ENCODE peak calls at places on chromosomes 7 and 10, in six cellular contexts. N is H1, T is K562, L is WTC11, W is HCT116, H is GM12878. Q is an unnamed sample.

GRCh38 chr10:110563132-110563531 is 4.4 kb upstream of the SMC3 start:
- DNase-seq in H (no peak), W (no peak), T (peak; percentile 24), L (no peak), N (no peak), Q (no peak)

GRCh38 chr10:14438057-14438456 is 107.3 kb upstream of the FRMD4A start:
- DNase-seq in T (peak; percentile 56), N (no peak), L (no peak), H (no peak), W (no peak), Q (no peak)

GRCh38 chr10:31134303-31134928 is 102.8 kb upstream of the ZNF438 start:
- DNase-seq in H (peak; percentile 11), L (no peak), T (no peak), N (no peak), W (no peak), Q (peak; percentile 7)

GRCh38 chr10:98074315-98074911 is 44.0 kb upstream of the CRTAC1 start:
- DNase-seq in H (no peak), W (no peak), T (peak; percentile 5), N (no peak), L (peak; percentile 42), Q (no peak)

GRCh38 chr10:126369125-126369708 is 19.1 kb downstream of the ADAM12 start:
- DNase-seq in L (no peak), H (no peak), N (no peak), T (no peak), W (no peak), Q (no peak)

GRCh38 chr7:124784879-124785818 is 19.6 kb upstream of the GPR37 start:
- DNase-seq in T (peak; percentile 70), H (no peak), W (peak; percentile 47), N (peak; percentile 39), L (peak; percentile 60), Q (peak; percentile 37)

GRCh38 chr7:104005197-104005596 is 15.7 kb upstream of the RELN start:
- DNase-seq in H (no peak), L (no peak), T (peak; percentile 25), W (no peak), N (no peak), Q (no peak)

GRCh38 chr10:73110345-73110849 is at the start of gene NUDT13:
- DNase-seq in T (peak; percentile 91), N (peak; percentile 58), H (peak; percentile 83), L (peak; percentile 56), W (peak; percentile 42), Q (peak; percentile 83)

GRCh38 chr10:63633677-63634487 is 112.7 kb downstream of the REEP3 start:
- DNase-seq in N (no peak), L (no peak), H (no peak), W (peak; percentile 57), T (peak; percentile 75), Q (peak; percentile 42)

GRCh38 chr10:63554666-63555065 is 33.5 kb downstream of the REEP3 start:
- DNase-seq in L (no peak), N (no peak), W (peak; percentile 26), T (no peak), H (peak; percentile 19), Q (no peak)

GRCh38 chr7:69464035-69464434 is 134.2 kb upstream of the AUTS2 start:
- DNase-seq in N (no peak), T (no peak), H (no peak), W (no peak), L (no peak), Q (no peak)

GRCh38 chr7:100378114-100378760 is 5.0 kb downstream of the PILRA start:
- DNase-seq in L (no peak), N (no peak), T (no peak), W (no peak), H (no peak), Q (no peak)

GRCh38 chr10:46268076-46268881 is 18.5 kb upstream of the ANTXRL start:
- DNase-seq in L (no peak), T (no peak), N (no peak), W (no peak), H (peak; percentile 25), Q (no peak)

GRCh38 chr10:60508831-60509230 is 119.2 kb upstream of the ANK3 start:
- DNase-seq in T (no peak), H (no peak), N (no peak), L (no peak), W (no peak), Q (no peak)

GRCh38 chr10:121886997-121887622 is 40.7 kb downstream of the ATE1 start:
- DNase-seq in W (peak; percentile 60), H (no peak), N (peak; percentile 41), T (peak; percentile 65), L (peak; percentile 74), Q (peak; percentile 61)

GRCh38 chr7:139750459-139751095 is 27.2 kb downstream of the HIPK2 start:
- DNase-seq in N (no peak), H (no peak), W (no peak), L (no peak), T (no peak), Q (no peak)

GRCh38 chr7:98687331-98687863 is 70.3 kb downstream of the NPTX2 start:
- DNase-seq in L (no peak), N (no peak), H (no peak), T (no peak), W (no peak), Q (no peak)

GRCh38 chr10:20856484-20856883 is 40.6 kb downstream of the NEBL start:
- DNase-seq in W (no peak), H (no peak), T (no peak), N (no peak), L (no peak), Q (no peak)

GRCh38 chr10:103277713-103278299 is 868 bp downstream of the INA start:
- DNase-seq in W (no peak), H (no peak), N (no peak), L (peak; percentile 43), T (no peak), Q (no peak)

GRCh38 chr7:11750191-11750590 is 81.8 kb downstream of the THSD7A start:
- DNase-seq in T (no peak), L (no peak), W (no peak), H (no peak), N (no peak), Q (no peak)

DNA sequence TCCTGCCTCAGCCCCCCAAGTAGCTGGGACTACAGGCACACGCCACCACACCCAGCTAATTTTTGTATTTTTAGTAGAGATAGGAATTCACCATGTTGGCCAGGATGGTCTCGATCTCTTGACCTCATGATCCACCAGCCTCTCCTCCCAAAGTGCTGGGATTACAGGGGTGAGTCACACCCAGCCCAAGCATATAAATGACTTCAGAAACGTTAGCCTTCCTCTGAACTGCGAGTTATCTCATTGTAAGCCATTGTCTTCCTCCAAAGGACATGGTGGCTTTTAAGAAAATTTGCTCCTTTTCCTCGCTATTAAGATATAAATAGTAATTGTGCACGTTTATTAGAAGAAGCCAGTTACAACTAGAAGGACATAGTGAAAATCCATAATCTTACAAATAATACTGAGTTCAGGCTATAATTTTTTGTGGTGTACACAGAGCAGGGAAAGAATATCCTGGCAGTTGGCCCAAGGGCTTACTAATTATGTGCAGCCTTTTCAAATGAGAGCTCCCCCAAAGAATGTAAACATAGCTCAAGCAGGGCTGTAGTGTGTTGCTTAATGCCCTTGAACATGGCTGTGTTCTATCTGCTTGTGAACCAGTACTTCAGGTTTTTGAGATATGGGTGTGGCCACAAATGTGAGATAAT is 495.8 kb downstream of the PARD3 start:
- DNase-seq in L (no peak), H (no peak), W (peak; percentile 10), N (no peak), T (peak; percentile 15), Q (peak; percentile 64)
- TF ChIP-seq SP1 in L (no peak), H (no peak), W (peak; percentile 14), N (no peak), T (no peak), Q (no peak)

GRCh38 chr10:9681655-9682054 is 1336.0 kb upstream of the CELF2 start:
- DNase-seq in W (no peak), N (no peak), L (no peak), T (no peak), H (no peak), Q (no peak)

GRCh38 chr10:9685596-9685995 is 1332.1 kb upstream of the CELF2 start:
- DNase-seq in T (no peak), N (no peak), H (no peak), L (no peak), W (no peak), Q (no peak)

GRCh38 chr10:9682812-9683211 is 1334.9 kb upstream of the CELF2 start:
- DNase-seq in W (no peak), L (no peak), T (no peak), N (no peak), H (no peak), Q (no peak)

GRCh38 chr10:9684186-9684585 is 1333.5 kb upstream of the CELF2 start:
- DNase-seq in T (no peak), L (no peak), H (no peak), N (no peak), W (no peak), Q (no peak)
- TF ChIP-seq MAX in T (no peak), L (no peak), H (no peak), N (no peak), W (no peak), Q (no peak)

DNA sequence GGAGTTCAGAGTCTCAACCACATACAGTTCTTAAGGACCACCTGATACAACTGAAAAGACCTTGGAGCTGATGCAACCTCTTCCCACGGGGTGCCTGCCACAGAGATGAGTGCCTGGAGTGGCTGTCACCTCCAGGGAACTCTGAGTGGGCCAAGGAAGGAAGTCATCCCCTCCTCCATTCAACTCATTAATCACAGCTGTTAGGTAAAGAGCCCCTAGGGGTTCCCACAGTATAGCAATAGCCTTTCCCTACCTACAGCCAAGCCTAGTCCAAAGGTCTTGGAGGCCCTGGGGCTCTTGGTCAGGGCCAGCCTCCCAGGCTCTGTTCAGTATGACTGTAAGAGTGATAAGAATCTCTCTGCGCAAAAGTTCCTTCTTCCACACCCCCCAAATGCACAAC is 70.4 kb upstream of the NFE2L3 start:
- DNase-seq in N (no peak), T (peak; percentile 21), H (no peak), W (no peak), L (no peak), Q (peak; percentile 73)
- TF ChIP-seq SP1 in N (no peak), T (no peak), H (no peak), W (no peak), L (no peak), Q (no peak)

GRCh38 chr7:27834179-27834921 is 94.4 kb downstream of the TAX1BP1 start:
- DNase-seq in W (no peak), T (no peak), N (no peak), L (no peak), H (no peak), Q (no peak)
- TF ChIP-seq MAX in W (no peak), T (no peak), N (no peak), L (no peak), H (no peak), Q (no peak)